ENCODE peak calls at places on chromosomes 3 and 15, in seven cellular contexts. One of them, this sample, is unnamed.

GRCh38 chr15:73322665-73323373 is 45.9 kb downstream of the HCN4 start:
- DNase-seq in mucosa of descending colon: no peak
- DNase-seq in colonic mucosa: no peak
- DNase-seq in AG10803: no peak
- DNase-seq in H1: no peak
- DNase-seq in A549: no peak
- DNase-seq in lower leg skin: no peak
- DNase-seq in this sample: no peak

GRCh38 chr3:197367081-197367780 is 68.8 kb upstream of the DLG1 start:
- DNase-seq in mucosa of descending colon: no peak
- DNase-seq in colonic mucosa: no peak
- DNase-seq in AG10803: peak
- DNase-seq in H1: no peak
- DNase-seq in A549: peak
- DNase-seq in lower leg skin: no peak
- DNase-seq in this sample: peak

GRCh38 chr3:46542801-46543201 is 23.3 kb downstream of the LRRC2 start:
- DNase-seq in mucosa of descending colon: no peak
- DNase-seq in colonic mucosa: no peak
- DNase-seq in AG10803: no peak
- DNase-seq in H1: no peak
- DNase-seq in A549: no peak
- DNase-seq in lower leg skin: peak
- DNase-seq in this sample: no peak

GRCh38 chr15:85379403-85380131 is 836 bp upstream of the AKAP13 start:
- DNase-seq in mucosa of descending colon: peak
- DNase-seq in colonic mucosa: peak
- DNase-seq in AG10803: peak
- DNase-seq in H1: no peak
- DNase-seq in A549: peak
- DNase-seq in lower leg skin: no peak
- DNase-seq in this sample: peak

GRCh38 chr3:164832216-164832615 is 246.1 kb downstream of the SI start:
- DNase-seq in mucosa of descending colon: no peak
- DNase-seq in colonic mucosa: no peak
- DNase-seq in AG10803: no peak
- DNase-seq in H1: no peak
- DNase-seq in A549: peak
- DNase-seq in lower leg skin: no peak
- DNase-seq in this sample: no peak

GRCh38 chr3:32423534-32423933 is 31.9 kb downstream of the CMTM7 start:
- DNase-seq in mucosa of descending colon: no peak
- DNase-seq in colonic mucosa: no peak
- DNase-seq in AG10803: no peak
- DNase-seq in H1: no peak
- DNase-seq in A549: no peak
- DNase-seq in lower leg skin: no peak
- DNase-seq in this sample: no peak

GRCh38 chr3:46946856-46947544 is 29.5 kb downstream of the CCDC12 start:
- DNase-seq in mucosa of descending colon: peak
- DNase-seq in colonic mucosa: peak
- DNase-seq in AG10803: no peak
- DNase-seq in H1: no peak
- DNase-seq in A549: no peak
- DNase-seq in lower leg skin: no peak
- DNase-seq in this sample: peak

GRCh38 chr15:82044373-82045178 is 1.2 kb downstream of the MEX3B start:
- DNase-seq in mucosa of descending colon: peak
- DNase-seq in colonic mucosa: peak
- DNase-seq in AG10803: peak
- DNase-seq in H1: no peak
- DNase-seq in A549: peak
- DNase-seq in lower leg skin: peak
- DNase-seq in this sample: peak

GRCh38 chr15:31328425-31328998 is 1.9 kb downstream of the KLF13 start:
- DNase-seq in mucosa of descending colon: no peak
- DNase-seq in colonic mucosa: peak
- DNase-seq in AG10803: peak
- DNase-seq in H1: no peak
- DNase-seq in A549: peak
- DNase-seq in lower leg skin: no peak
- DNase-seq in this sample: peak

GRCh38 chr3:9180764-9181117 is 68.7 kb downstream of the SRGAP3 start:
- DNase-seq in mucosa of descending colon: peak
- DNase-seq in colonic mucosa: no peak
- DNase-seq in AG10803: no peak
- DNase-seq in H1: no peak
- DNase-seq in A549: no peak
- DNase-seq in lower leg skin: no peak
- DNase-seq in this sample: no peak

GRCh38 chr3:65138531-65138930 is 450.7 kb upstream of the ADAMTS9 start:
- DNase-seq in mucosa of descending colon: no peak
- DNase-seq in colonic mucosa: no peak
- DNase-seq in AG10803: no peak
- DNase-seq in H1: no peak
- DNase-seq in A549: no peak
- DNase-seq in lower leg skin: no peak
- DNase-seq in this sample: no peak

GRCh38 chr15:57911247-57911646 is 154.3 kb downstream of the ALDH1A2 start:
- DNase-seq in mucosa of descending colon: no peak
- DNase-seq in colonic mucosa: no peak
- DNase-seq in AG10803: no peak
- DNase-seq in H1: no peak
- DNase-seq in A549: no peak
- DNase-seq in lower leg skin: no peak
- DNase-seq in this sample: peak

GRCh38 chr15:45221053-45221599 is 30.9 kb upstream of the SLC28A2 start:
- DNase-seq in mucosa of descending colon: no peak
- DNase-seq in colonic mucosa: no peak
- DNase-seq in AG10803: no peak
- DNase-seq in H1: no peak
- DNase-seq in A549: no peak
- DNase-seq in lower leg skin: no peak
- DNase-seq in this sample: no peak

GRCh38 chr15:45228931-45229330 is 23.1 kb upstream of the SLC28A2 start:
- DNase-seq in mucosa of descending colon: no peak
- DNase-seq in colonic mucosa: no peak
- DNase-seq in AG10803: no peak
- DNase-seq in H1: no peak
- DNase-seq in A549: no peak
- DNase-seq in lower leg skin: peak
- DNase-seq in this sample: no peak

GRCh38 chr15:45221967-45222366 is 30.1 kb upstream of the SLC28A2 start:
- DNase-seq in mucosa of descending colon: no peak
- DNase-seq in colonic mucosa: no peak
- DNase-seq in AG10803: no peak
- DNase-seq in H1: no peak
- DNase-seq in A549: no peak
- DNase-seq in lower leg skin: no peak
- DNase-seq in this sample: no peak

GRCh38 chr15:45224596-45225217 is 27.3 kb upstream of the SLC28A2 start:
- DNase-seq in mucosa of descending colon: no peak
- DNase-seq in colonic mucosa: no peak
- DNase-seq in AG10803: no peak
- DNase-seq in H1: no peak
- DNase-seq in A549: no peak
- DNase-seq in lower leg skin: no peak
- DNase-seq in this sample: no peak

DNA sequence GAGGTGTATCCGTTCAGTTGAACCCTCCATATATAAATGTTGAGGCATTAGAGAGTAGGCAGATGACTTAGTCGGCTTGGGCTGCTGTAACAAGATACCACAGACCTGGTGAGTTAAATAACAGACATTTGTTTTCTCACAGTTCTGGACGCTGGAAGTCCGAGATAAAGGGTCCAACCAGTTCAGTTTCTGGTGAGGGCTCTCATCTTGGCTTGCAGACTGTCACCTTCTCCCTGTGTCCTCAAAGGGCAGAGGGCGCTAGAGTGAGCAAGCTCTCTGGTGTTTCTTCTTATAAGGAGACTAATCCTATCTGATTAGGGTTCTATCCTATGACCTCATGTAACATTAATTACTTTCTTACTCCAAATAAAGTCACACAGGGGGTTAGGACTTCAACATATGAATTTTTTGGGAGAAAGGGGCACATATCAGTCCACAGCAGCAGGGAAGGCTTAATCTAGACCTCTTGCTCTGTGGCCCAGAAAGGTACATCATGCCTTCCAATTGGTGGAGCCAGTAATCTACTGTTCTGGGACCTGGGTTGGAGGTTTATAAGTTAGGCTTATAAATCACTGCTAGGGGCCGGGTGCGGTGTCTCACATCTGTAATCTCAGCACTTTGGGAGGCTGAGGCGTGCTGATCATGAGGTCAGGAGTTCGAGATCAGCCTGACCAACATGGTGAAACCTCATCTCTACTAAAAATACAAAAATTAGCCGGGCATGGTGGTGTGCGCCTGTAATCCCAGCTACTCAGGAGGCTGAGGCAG is 26.3 kb upstream of the SLC28A2 start:
- DNase-seq in mucosa of descending colon: no peak
- DNase-seq in colonic mucosa: no peak
- DNase-seq in AG10803: no peak
- DNase-seq in H1: no peak
- DNase-seq in A549: no peak
- DNase-seq in lower leg skin: no peak
- DNase-seq in this sample: no peak
- TF ChIP-seq CTCF in mucosa of descending colon: no peak
- TF ChIP-seq CTCF in colonic mucosa: no peak
- TF ChIP-seq CTCF in AG10803: no peak
- TF ChIP-seq CTCF in H1: peak
- TF ChIP-seq CTCF in A549: no peak
- TF ChIP-seq CTCF in lower leg skin: no peak
- TF ChIP-seq CTCF in this sample: no peak

GRCh38 chr3:119560160-119560559 is 746 bp upstream of the CD80 start:
- DNase-seq in mucosa of descending colon: no peak
- DNase-seq in colonic mucosa: no peak
- DNase-seq in AG10803: no peak
- DNase-seq in H1: no peak
- DNase-seq in A549: no peak
- DNase-seq in lower leg skin: no peak
- DNase-seq in this sample: no peak

GRCh38 chr3:119558528-119559339 is 680 bp downstream of the CD80 start:
- DNase-seq in mucosa of descending colon: no peak
- DNase-seq in colonic mucosa: no peak
- DNase-seq in AG10803: no peak
- DNase-seq in H1: no peak
- DNase-seq in A549: no peak
- DNase-seq in lower leg skin: no peak
- DNase-seq in this sample: no peak

GRCh38 chr3:119559441-119559963 is at the start of gene CD80:
- DNase-seq in mucosa of descending colon: peak
- DNase-seq in colonic mucosa: peak
- DNase-seq in AG10803: peak
- DNase-seq in H1: no peak
- DNase-seq in A549: peak
- DNase-seq in lower leg skin: peak
- DNase-seq in this sample: peak

GRCh38 chr3:119557874-119558264 is 1.5 kb downstream of the CD80 start:
- DNase-seq in mucosa of descending colon: no peak
- DNase-seq in colonic mucosa: no peak
- DNase-seq in AG10803: no peak
- DNase-seq in H1: no peak
- DNase-seq in A549: no peak
- DNase-seq in lower leg skin: no peak
- DNase-seq in this sample: no peak

GRCh38 chr3:119562307-119562961 is 3.0 kb upstream of the CD80 start:
- DNase-seq in mucosa of descending colon: no peak
- DNase-seq in colonic mucosa: no peak
- DNase-seq in AG10803: no peak
- DNase-seq in H1: no peak
- DNase-seq in A549: no peak
- DNase-seq in lower leg skin: no peak
- DNase-seq in this sample: no peak
- H3K4me3 ChIP-seq in mucosa of descending colon: no peak
- H3K4me3 ChIP-seq in colonic mucosa: no peak
- H3K4me3 ChIP-seq in AG10803: no peak
- H3K4me3 ChIP-seq in H1: no peak
- H3K4me3 ChIP-seq in A549: no peak
- H3K4me3 ChIP-seq in lower leg skin: no peak
- H3K4me3 ChIP-seq in this sample: no peak

GRCh38 chr15:36644156-36644896 is 64.9 kb downstream of the CDIN1 start:
- DNase-seq in mucosa of descending colon: no peak
- DNase-seq in colonic mucosa: no peak
- DNase-seq in AG10803: no peak
- DNase-seq in H1: no peak
- DNase-seq in A549: no peak
- DNase-seq in lower leg skin: no peak
- DNase-seq in this sample: no peak

GRCh38 chr15:36642311-36642710 is 62.9 kb downstream of the CDIN1 start:
- DNase-seq in mucosa of descending colon: no peak
- DNase-seq in colonic mucosa: no peak
- DNase-seq in AG10803: no peak
- DNase-seq in H1: no peak
- DNase-seq in A549: no peak
- DNase-seq in lower leg skin: no peak
- DNase-seq in this sample: no peak

GRCh38 chr15:36643551-36643950 is 64.1 kb downstream of the CDIN1 start:
- DNase-seq in mucosa of descending colon: no peak
- DNase-seq in colonic mucosa: no peak
- DNase-seq in AG10803: no peak
- DNase-seq in H1: no peak
- DNase-seq in A549: no peak
- DNase-seq in lower leg skin: no peak
- DNase-seq in this sample: peak

GRCh38 chr15:36645106-36645505 is 65.7 kb downstream of the CDIN1 start:
- DNase-seq in mucosa of descending colon: no peak
- DNase-seq in colonic mucosa: no peak
- DNase-seq in AG10803: peak
- DNase-seq in H1: no peak
- DNase-seq in A549: peak
- DNase-seq in lower leg skin: no peak
- DNase-seq in this sample: peak
- TF ChIP-seq CTCF in mucosa of descending colon: no peak
- TF ChIP-seq CTCF in colonic mucosa: no peak
- TF ChIP-seq CTCF in AG10803: peak
- TF ChIP-seq CTCF in H1: no peak
- TF ChIP-seq CTCF in A549: no peak
- TF ChIP-seq CTCF in lower leg skin: no peak
- TF ChIP-seq CTCF in this sample: no peak

GRCh38 chr3:57077630-57078365 is 17.3 kb downstream of the SPATA12 start:
- DNase-seq in mucosa of descending colon: no peak
- DNase-seq in colonic mucosa: no peak
- DNase-seq in AG10803: no peak
- DNase-seq in H1: no peak
- DNase-seq in A549: no peak
- DNase-seq in lower leg skin: no peak
- DNase-seq in this sample: no peak
- H3K4me3 ChIP-seq in mucosa of descending colon: no peak
- H3K4me3 ChIP-seq in colonic mucosa: peak
- H3K4me3 ChIP-seq in AG10803: peak
- H3K4me3 ChIP-seq in H1: peak
- H3K4me3 ChIP-seq in A549: peak
- H3K4me3 ChIP-seq in lower leg skin: peak
- H3K4me3 ChIP-seq in this sample: peak

GRCh38 chr3:104610730-104611652 is 755.7 kb upstream of the ALCAM start:
- DNase-seq in mucosa of descending colon: no peak
- DNase-seq in colonic mucosa: no peak
- DNase-seq in AG10803: no peak
- DNase-seq in H1: no peak
- DNase-seq in A549: no peak
- DNase-seq in lower leg skin: no peak
- DNase-seq in this sample: no peak
- TF ChIP-seq CTCF in mucosa of descending colon: no peak
- TF ChIP-seq CTCF in colonic mucosa: no peak
- TF ChIP-seq CTCF in AG10803: peak
- TF ChIP-seq CTCF in H1: no peak
- TF ChIP-seq CTCF in A549: no peak
- TF ChIP-seq CTCF in lower leg skin: no peak
- TF ChIP-seq CTCF in this sample: no peak

GRCh38 chr3:192514754-192515660 is 212.3 kb downstream of the FGF12 start:
- DNase-seq in mucosa of descending colon: peak
- DNase-seq in colonic mucosa: peak
- DNase-seq in AG10803: no peak
- DNase-seq in H1: peak
- DNase-seq in A549: peak
- DNase-seq in lower leg skin: no peak
- DNase-seq in this sample: no peak
- H3K4me3 ChIP-seq in mucosa of descending colon: no peak
- H3K4me3 ChIP-seq in colonic mucosa: peak
- H3K4me3 ChIP-seq in AG10803: no peak
- H3K4me3 ChIP-seq in H1: peak
- H3K4me3 ChIP-seq in A549: peak
- H3K4me3 ChIP-seq in lower leg skin: no peak
- H3K4me3 ChIP-seq in this sample: no peak

This sample was measured in choroid plexus epithelial cell.